ENCODE peak calls at places on chromosomes 7 and 10, in nine cellular contexts. One of them, this sample, is unnamed.

GRCh38 chr7:131931368-131931767 is 374.9 kb upstream of the PODXL start:
- DNase-seq in WTC11: no peak
- DNase-seq in activated CD4-positive, CD25-positive, alpha-beta regulatory T cell treated with anti-CD3 and anti-CD28 coated beads, Interleukin-2, amount 50 U/mL, for 16 hours: no peak
- DNase-seq in mucosa of descending colon: no peak
- DNase-seq in left kidney: no peak
- DNase-seq in neural crest cell: no peak
- DNase-seq in stimulated activated CD8-positive, alpha-beta memory T cell treated with anti-CD3 and anti-CD28 coated beads, Interleukin-7, amount 100 ng/mL, for 24 hours: no peak
- DNase-seq in retinal pigment epithelial cell: no peak
- DNase-seq in iPS DF 19.7: no peak
- DNase-seq in this sample: no peak

GRCh38 chr10:44956176-44956575 is 3.4 kb upstream of the RASSF4 start:
- DNase-seq in iPS DF 19.7: no peak
- DNase-seq in WTC11: no peak
- DNase-seq in neural crest cell: no peak
- DNase-seq in stimulated activated CD8-positive, alpha-beta memory T cell treated with anti-CD3 and anti-CD28 coated beads, Interleukin-7, amount 100 ng/mL, for 24 hours: no peak
- DNase-seq in left kidney: no peak
- DNase-seq in retinal pigment epithelial cell: no peak
- DNase-seq in activated CD4-positive, CD25-positive, alpha-beta regulatory T cell treated with anti-CD3 and anti-CD28 coated beads, Interleukin-2, amount 50 U/mL, for 16 hours: no peak
- DNase-seq in mucosa of descending colon: no peak
- DNase-seq in this sample: no peak

GRCh38 chr7:100407285-100408180 is 21.0 kb downstream of the ZCWPW1 start:
- DNase-seq in left kidney: peak
- DNase-seq in activated CD4-positive, CD25-positive, alpha-beta regulatory T cell treated with anti-CD3 and anti-CD28 coated beads, Interleukin-2, amount 50 U/mL, for 16 hours: no peak
- DNase-seq in neural crest cell: peak
- DNase-seq in iPS DF 19.7: no peak
- DNase-seq in WTC11: no peak
- DNase-seq in retinal pigment epithelial cell: peak
- DNase-seq in stimulated activated CD8-positive, alpha-beta memory T cell treated with anti-CD3 and anti-CD28 coated beads, Interleukin-7, amount 100 ng/mL, for 24 hours: no peak
- DNase-seq in mucosa of descending colon: peak
- DNase-seq in this sample: peak

GRCh38 chr7:107277331-107277730 is 108.5 kb downstream of the HBP1 start:
- DNase-seq in neural crest cell: no peak
- DNase-seq in left kidney: no peak
- DNase-seq in activated CD4-positive, CD25-positive, alpha-beta regulatory T cell treated with anti-CD3 and anti-CD28 coated beads, Interleukin-2, amount 50 U/mL, for 16 hours: no peak
- DNase-seq in WTC11: no peak
- DNase-seq in mucosa of descending colon: no peak
- DNase-seq in stimulated activated CD8-positive, alpha-beta memory T cell treated with anti-CD3 and anti-CD28 coated beads, Interleukin-7, amount 100 ng/mL, for 24 hours: no peak
- DNase-seq in retinal pigment epithelial cell: peak
- DNase-seq in iPS DF 19.7: no peak
- DNase-seq in this sample: no peak

GRCh38 chr7:47326220-47326619 is 255.7 kb downstream of the TNS3 start:
- DNase-seq in neural crest cell: no peak
- DNase-seq in retinal pigment epithelial cell: peak
- DNase-seq in WTC11: no peak
- DNase-seq in mucosa of descending colon: no peak
- DNase-seq in left kidney: peak
- DNase-seq in stimulated activated CD8-positive, alpha-beta memory T cell treated with anti-CD3 and anti-CD28 coated beads, Interleukin-7, amount 100 ng/mL, for 24 hours: no peak
- DNase-seq in iPS DF 19.7: no peak
- DNase-seq in activated CD4-positive, CD25-positive, alpha-beta regulatory T cell treated with anti-CD3 and anti-CD28 coated beads, Interleukin-2, amount 50 U/mL, for 16 hours: no peak
- DNase-seq in this sample: no peak

GRCh38 chr10:77319557-77319956 is 318.1 kb downstream of the KCNMA1 start:
- DNase-seq in WTC11: no peak
- DNase-seq in retinal pigment epithelial cell: no peak
- DNase-seq in iPS DF 19.7: no peak
- DNase-seq in stimulated activated CD8-positive, alpha-beta memory T cell treated with anti-CD3 and anti-CD28 coated beads, Interleukin-7, amount 100 ng/mL, for 24 hours: no peak
- DNase-seq in neural crest cell: no peak
- DNase-seq in left kidney: no peak
- DNase-seq in activated CD4-positive, CD25-positive, alpha-beta regulatory T cell treated with anti-CD3 and anti-CD28 coated beads, Interleukin-2, amount 50 U/mL, for 16 hours: no peak
- DNase-seq in mucosa of descending colon: no peak
- DNase-seq in this sample: no peak

GRCh38 chr7:63900394-63901203 is 98.0 kb upstream of the ZNF722 start:
- DNase-seq in left kidney: no peak
- DNase-seq in neural crest cell: no peak
- DNase-seq in iPS DF 19.7: no peak
- DNase-seq in mucosa of descending colon: peak
- DNase-seq in activated CD4-positive, CD25-positive, alpha-beta regulatory T cell treated with anti-CD3 and anti-CD28 coated beads, Interleukin-2, amount 50 U/mL, for 16 hours: peak
- DNase-seq in WTC11: no peak
- DNase-seq in retinal pigment epithelial cell: no peak
- DNase-seq in stimulated activated CD8-positive, alpha-beta memory T cell treated with anti-CD3 and anti-CD28 coated beads, Interleukin-7, amount 100 ng/mL, for 24 hours: peak
- DNase-seq in this sample: peak

GRCh38 chr7:2624293-2624881 is 7.4 kb upstream of the TTYH3 start:
- DNase-seq in neural crest cell: no peak
- DNase-seq in stimulated activated CD8-positive, alpha-beta memory T cell treated with anti-CD3 and anti-CD28 coated beads, Interleukin-7, amount 100 ng/mL, for 24 hours: no peak
- DNase-seq in iPS DF 19.7: no peak
- DNase-seq in WTC11: no peak
- DNase-seq in mucosa of descending colon: no peak
- DNase-seq in left kidney: no peak
- DNase-seq in activated CD4-positive, CD25-positive, alpha-beta regulatory T cell treated with anti-CD3 and anti-CD28 coated beads, Interleukin-2, amount 50 U/mL, for 16 hours: no peak
- DNase-seq in retinal pigment epithelial cell: no peak
- DNase-seq in this sample: no peak

GRCh38 chr10:96556003-96556402 is 30.8 kb downstream of the TM9SF3 start:
- DNase-seq in mucosa of descending colon: no peak
- DNase-seq in neural crest cell: no peak
- DNase-seq in WTC11: no peak
- DNase-seq in iPS DF 19.7: no peak
- DNase-seq in left kidney: peak
- DNase-seq in retinal pigment epithelial cell: no peak
- DNase-seq in activated CD4-positive, CD25-positive, alpha-beta regulatory T cell treated with anti-CD3 and anti-CD28 coated beads, Interleukin-2, amount 50 U/mL, for 16 hours: no peak
- DNase-seq in stimulated activated CD8-positive, alpha-beta memory T cell treated with anti-CD3 and anti-CD28 coated beads, Interleukin-7, amount 100 ng/mL, for 24 hours: no peak
- DNase-seq in this sample: no peak

GRCh38 chr10:15703167-15703880 is 16.4 kb downstream of the ITGA8 start:
- DNase-seq in WTC11: no peak
- DNase-seq in activated CD4-positive, CD25-positive, alpha-beta regulatory T cell treated with anti-CD3 and anti-CD28 coated beads, Interleukin-2, amount 50 U/mL, for 16 hours: no peak
- DNase-seq in stimulated activated CD8-positive, alpha-beta memory T cell treated with anti-CD3 and anti-CD28 coated beads, Interleukin-7, amount 100 ng/mL, for 24 hours: no peak
- DNase-seq in neural crest cell: no peak
- DNase-seq in iPS DF 19.7: no peak
- DNase-seq in mucosa of descending colon: no peak
- DNase-seq in left kidney: no peak
- DNase-seq in retinal pigment epithelial cell: no peak
- DNase-seq in this sample: no peak

GRCh38 chr7:2680256-2680655 is 7.7 kb upstream of the AMZ1 start:
- DNase-seq in WTC11: no peak
- DNase-seq in retinal pigment epithelial cell: no peak
- DNase-seq in activated CD4-positive, CD25-positive, alpha-beta regulatory T cell treated with anti-CD3 and anti-CD28 coated beads, Interleukin-2, amount 50 U/mL, for 16 hours: no peak
- DNase-seq in iPS DF 19.7: no peak
- DNase-seq in mucosa of descending colon: no peak
- DNase-seq in left kidney: no peak
- DNase-seq in stimulated activated CD8-positive, alpha-beta memory T cell treated with anti-CD3 and anti-CD28 coated beads, Interleukin-7, amount 100 ng/mL, for 24 hours: no peak
- DNase-seq in neural crest cell: no peak
- DNase-seq in this sample: no peak

GRCh38 chr10:118106426-118106825 is 59.7 kb upstream of the RAB11FIP2 start:
- DNase-seq in mucosa of descending colon: peak
- DNase-seq in retinal pigment epithelial cell: peak
- DNase-seq in left kidney: peak
- DNase-seq in activated CD4-positive, CD25-positive, alpha-beta regulatory T cell treated with anti-CD3 and anti-CD28 coated beads, Interleukin-2, amount 50 U/mL, for 16 hours: no peak
- DNase-seq in stimulated activated CD8-positive, alpha-beta memory T cell treated with anti-CD3 and anti-CD28 coated beads, Interleukin-7, amount 100 ng/mL, for 24 hours: no peak
- DNase-seq in WTC11: peak
- DNase-seq in neural crest cell: no peak
- DNase-seq in iPS DF 19.7: no peak
- DNase-seq in this sample: peak

GRCh38 chr10:133159950-133160812 is at the start of gene KNDC1:
- DNase-seq in activated CD4-positive, CD25-positive, alpha-beta regulatory T cell treated with anti-CD3 and anti-CD28 coated beads, Interleukin-2, amount 50 U/mL, for 16 hours: no peak
- DNase-seq in left kidney: peak
- DNase-seq in mucosa of descending colon: peak
- DNase-seq in stimulated activated CD8-positive, alpha-beta memory T cell treated with anti-CD3 and anti-CD28 coated beads, Interleukin-7, amount 100 ng/mL, for 24 hours: no peak
- DNase-seq in iPS DF 19.7: no peak
- DNase-seq in retinal pigment epithelial cell: no peak
- DNase-seq in WTC11: peak
- DNase-seq in neural crest cell: peak
- DNase-seq in this sample: peak

GRCh38 chr7:40675741-40676140 is 540.9 kb downstream of the SUGCT start:
- DNase-seq in left kidney: no peak
- DNase-seq in stimulated activated CD8-positive, alpha-beta memory T cell treated with anti-CD3 and anti-CD28 coated beads, Interleukin-7, amount 100 ng/mL, for 24 hours: no peak
- DNase-seq in neural crest cell: no peak
- DNase-seq in mucosa of descending colon: no peak
- DNase-seq in retinal pigment epithelial cell: no peak
- DNase-seq in iPS DF 19.7: no peak
- DNase-seq in WTC11: no peak
- DNase-seq in activated CD4-positive, CD25-positive, alpha-beta regulatory T cell treated with anti-CD3 and anti-CD28 coated beads, Interleukin-2, amount 50 U/mL, for 16 hours: no peak
- DNase-seq in this sample: no peak

GRCh38 chr7:75687246-75688088 is 51.3 kb downstream of the HIP1 start:
- DNase-seq in mucosa of descending colon: no peak
- DNase-seq in iPS DF 19.7: no peak
- DNase-seq in left kidney: no peak
- DNase-seq in neural crest cell: no peak
- DNase-seq in retinal pigment epithelial cell: no peak
- DNase-seq in stimulated activated CD8-positive, alpha-beta memory T cell treated with anti-CD3 and anti-CD28 coated beads, Interleukin-7, amount 100 ng/mL, for 24 hours: no peak
- DNase-seq in WTC11: no peak
- DNase-seq in activated CD4-positive, CD25-positive, alpha-beta regulatory T cell treated with anti-CD3 and anti-CD28 coated beads, Interleukin-2, amount 50 U/mL, for 16 hours: no peak
- DNase-seq in this sample: no peak

GRCh38 chr10:62733654-62734293 is 70.7 kb upstream of the ADO start:
- DNase-seq in left kidney: no peak
- DNase-seq in retinal pigment epithelial cell: no peak
- DNase-seq in neural crest cell: no peak
- DNase-seq in stimulated activated CD8-positive, alpha-beta memory T cell treated with anti-CD3 and anti-CD28 coated beads, Interleukin-7, amount 100 ng/mL, for 24 hours: no peak
- DNase-seq in activated CD4-positive, CD25-positive, alpha-beta regulatory T cell treated with anti-CD3 and anti-CD28 coated beads, Interleukin-2, amount 50 U/mL, for 16 hours: no peak
- DNase-seq in iPS DF 19.7: no peak
- DNase-seq in WTC11: no peak
- DNase-seq in mucosa of descending colon: no peak
- DNase-seq in this sample: no peak

GRCh38 chr7:28802450-28802849 is 155.7 kb downstream of the TRIL start:
- DNase-seq in WTC11: no peak
- DNase-seq in left kidney: no peak
- DNase-seq in stimulated activated CD8-positive, alpha-beta memory T cell treated with anti-CD3 and anti-CD28 coated beads, Interleukin-7, amount 100 ng/mL, for 24 hours: no peak
- DNase-seq in iPS DF 19.7: no peak
- DNase-seq in mucosa of descending colon: no peak
- DNase-seq in activated CD4-positive, CD25-positive, alpha-beta regulatory T cell treated with anti-CD3 and anti-CD28 coated beads, Interleukin-2, amount 50 U/mL, for 16 hours: no peak
- DNase-seq in neural crest cell: no peak
- DNase-seq in retinal pigment epithelial cell: peak
- DNase-seq in this sample: no peak

GRCh38 chr7:106611911-106612310 is 49.0 kb downstream of the CCDC71L start:
- DNase-seq in left kidney: no peak
- DNase-seq in neural crest cell: no peak
- DNase-seq in activated CD4-positive, CD25-positive, alpha-beta regulatory T cell treated with anti-CD3 and anti-CD28 coated beads, Interleukin-2, amount 50 U/mL, for 16 hours: no peak
- DNase-seq in stimulated activated CD8-positive, alpha-beta memory T cell treated with anti-CD3 and anti-CD28 coated beads, Interleukin-7, amount 100 ng/mL, for 24 hours: no peak
- DNase-seq in WTC11: no peak
- DNase-seq in iPS DF 19.7: no peak
- DNase-seq in mucosa of descending colon: no peak
- DNase-seq in retinal pigment epithelial cell: no peak
- DNase-seq in this sample: no peak

GRCh38 chr10:19046709-19047108 is 1.9 kb upstream of the MALRD1 start:
- DNase-seq in left kidney: no peak
- DNase-seq in neural crest cell: no peak
- DNase-seq in mucosa of descending colon: no peak
- DNase-seq in retinal pigment epithelial cell: no peak
- DNase-seq in activated CD4-positive, CD25-positive, alpha-beta regulatory T cell treated with anti-CD3 and anti-CD28 coated beads, Interleukin-2, amount 50 U/mL, for 16 hours: no peak
- DNase-seq in iPS DF 19.7: no peak
- DNase-seq in stimulated activated CD8-positive, alpha-beta memory T cell treated with anti-CD3 and anti-CD28 coated beads, Interleukin-7, amount 100 ng/mL, for 24 hours: no peak
- DNase-seq in WTC11: no peak
- DNase-seq in this sample: no peak

GRCh38 chr10:18400201-18400910 is 251.0 kb downstream of the NSUN6 start:
- DNase-seq in left kidney: peak
- DNase-seq in WTC11: peak
- DNase-seq in mucosa of descending colon: peak
- DNase-seq in iPS DF 19.7: no peak
- DNase-seq in activated CD4-positive, CD25-positive, alpha-beta regulatory T cell treated with anti-CD3 and anti-CD28 coated beads, Interleukin-2, amount 50 U/mL, for 16 hours: no peak
- DNase-seq in retinal pigment epithelial cell: no peak
- DNase-seq in neural crest cell: peak
- DNase-seq in stimulated activated CD8-positive, alpha-beta memory T cell treated with anti-CD3 and anti-CD28 coated beads, Interleukin-7, amount 100 ng/mL, for 24 hours: no peak
- DNase-seq in this sample: peak

GRCh38 chr10:100656479-100656878 is 88.9 kb upstream of the PAX2 start:
- DNase-seq in stimulated activated CD8-positive, alpha-beta memory T cell treated with anti-CD3 and anti-CD28 coated beads, Interleukin-7, amount 100 ng/mL, for 24 hours: no peak
- DNase-seq in iPS DF 19.7: no peak
- DNase-seq in mucosa of descending colon: no peak
- DNase-seq in WTC11: peak
- DNase-seq in left kidney: peak
- DNase-seq in neural crest cell: no peak
- DNase-seq in retinal pigment epithelial cell: no peak
- DNase-seq in activated CD4-positive, CD25-positive, alpha-beta regulatory T cell treated with anti-CD3 and anti-CD28 coated beads, Interleukin-2, amount 50 U/mL, for 16 hours: no peak
- DNase-seq in this sample: no peak

GRCh38 chr7:100566018-100566531 is 7.6 kb downstream of the SAP25 start:
- DNase-seq in stimulated activated CD8-positive, alpha-beta memory T cell treated with anti-CD3 and anti-CD28 coated beads, Interleukin-7, amount 100 ng/mL, for 24 hours: no peak
- DNase-seq in left kidney: no peak
- DNase-seq in neural crest cell: no peak
- DNase-seq in activated CD4-positive, CD25-positive, alpha-beta regulatory T cell treated with anti-CD3 and anti-CD28 coated beads, Interleukin-2, amount 50 U/mL, for 16 hours: no peak
- DNase-seq in iPS DF 19.7: no peak
- DNase-seq in mucosa of descending colon: no peak
- DNase-seq in WTC11: no peak
- DNase-seq in retinal pigment epithelial cell: no peak
- DNase-seq in this sample: no peak

GRCh38 chr10:103120546-103120945 is 72.5 kb downstream of the NT5C2 start:
- DNase-seq in mucosa of descending colon: no peak
- DNase-seq in retinal pigment epithelial cell: no peak
- DNase-seq in WTC11: no peak
- DNase-seq in neural crest cell: no peak
- DNase-seq in left kidney: no peak
- DNase-seq in iPS DF 19.7: no peak
- DNase-seq in activated CD4-positive, CD25-positive, alpha-beta regulatory T cell treated with anti-CD3 and anti-CD28 coated beads, Interleukin-2, amount 50 U/mL, for 16 hours: no peak
- DNase-seq in stimulated activated CD8-positive, alpha-beta memory T cell treated with anti-CD3 and anti-CD28 coated beads, Interleukin-7, amount 100 ng/mL, for 24 hours: no peak
- DNase-seq in this sample: no peak

GRCh38 chr7:101138149-101138870 is 11.4 kb downstream of the SERPINE1 start:
- DNase-seq in retinal pigment epithelial cell: peak
- DNase-seq in activated CD4-positive, CD25-positive, alpha-beta regulatory T cell treated with anti-CD3 and anti-CD28 coated beads, Interleukin-2, amount 50 U/mL, for 16 hours: peak
- DNase-seq in left kidney: peak
- DNase-seq in WTC11: peak
- DNase-seq in iPS DF 19.7: peak
- DNase-seq in neural crest cell: peak
- DNase-seq in stimulated activated CD8-positive, alpha-beta memory T cell treated with anti-CD3 and anti-CD28 coated beads, Interleukin-7, amount 100 ng/mL, for 24 hours: peak
- DNase-seq in mucosa of descending colon: peak
- DNase-seq in this sample: peak

GRCh38 chr10:12332572-12333381 is 16.6 kb upstream of the CAMK1D start:
- DNase-seq in left kidney: no peak
- DNase-seq in stimulated activated CD8-positive, alpha-beta memory T cell treated with anti-CD3 and anti-CD28 coated beads, Interleukin-7, amount 100 ng/mL, for 24 hours: no peak
- DNase-seq in WTC11: no peak
- DNase-seq in retinal pigment epithelial cell: no peak
- DNase-seq in iPS DF 19.7: no peak
- DNase-seq in activated CD4-positive, CD25-positive, alpha-beta regulatory T cell treated with anti-CD3 and anti-CD28 coated beads, Interleukin-2, amount 50 U/mL, for 16 hours: no peak
- DNase-seq in mucosa of descending colon: no peak
- DNase-seq in neural crest cell: no peak
- DNase-seq in this sample: no peak

This sample was measured in retina.